ENCODE peak calls at places on chromosomes 11 and 22, in seven cellular contexts. C, O, X, A, T, D and W are unnamed samples.

GRCh38 chr22:39308614-39309363 is 10.6 kb downstream of the RPL3 start:
- DNase-seq in C (no peak), O (no peak), X (no peak), A (no peak), T (peak; percentile 98), D (peak; percentile 90), W (no peak)

GRCh38 chr22:24550028-24550901 is 4.7 kb downstream of the GUCD1 start:
- DNase-seq in C (no peak), O (no peak), X (no peak), A (no peak), T (no peak), D (no peak), W (no peak)

GRCh38 chr22:37491559-37492427 is 5.6 kb upstream of the MFNG start:
- DNase-seq in C (no peak), O (no peak), X (no peak), A (no peak), T (no peak), D (no peak), W (no peak)

GRCh38 chr11:395866-396265 is 1.9 kb downstream of the PKP3 start:
- DNase-seq in C (no peak), O (no peak), X (no peak), A (no peak), T (no peak), D (no peak), W (no peak)

GRCh38 chr22:43185860-43186261 is 1.1 kb downstream of the TTLL12 start:
- DNase-seq in C (peak; percentile 80), O (no peak), X (no peak), A (peak; percentile 63), T (peak; percentile 49), D (peak; percentile 64), W (peak; percentile 50)

GRCh38 chr11:73292481-73292880 is 15.6 kb upstream of the ARHGEF17 start:
- DNase-seq in C (no peak), O (no peak), X (peak; percentile 67), A (no peak), T (no peak), D (peak; percentile 67), W (peak; percentile 47)

GRCh38 chr11:64864473-64865285 is 13.7 kb downstream of the EHD1 start:
- DNase-seq in C (no peak), O (no peak), X (no peak), A (no peak), T (peak; percentile 97), D (peak; percentile 92), W (peak; percentile 81)

GRCh38 chr22:25399649-25400151 is 164.8 kb upstream of the GRK3 start:
- DNase-seq in C (no peak), O (no peak), X (no peak), A (no peak), T (no peak), D (no peak), W (no peak)

GRCh38 chr11:33987975-33988580 is 63.5 kb upstream of the CAPRIN1 start:
- DNase-seq in C (peak; percentile 85), O (peak; percentile 49), X (peak; percentile 91), A (peak; percentile 84), T (peak; percentile 73), D (peak; percentile 83), W (no peak)

GRCh38 chr22:47270463-47271135 is 508.1 kb downstream of the TBC1D22A start:
- DNase-seq in C (no peak), O (no peak), X (no peak), A (no peak), T (no peak), D (no peak), W (no peak)

GRCh38 chr22:20130739-20131592 is 638 bp upstream of the ZDHHC8 start:
- DNase-seq in C (peak; percentile 91), O (no peak), X (peak; percentile 55), A (peak; percentile 76), T (peak; percentile 79), D (peak; percentile 92), W (no peak)

GRCh38 chr22:45934659-45935341 is 42.2 kb downstream of the WNT7B start:
- DNase-seq in C (no peak), O (no peak), X (no peak), A (no peak), T (peak; percentile 88), D (peak; percentile 70), W (no peak)

GRCh38 chr11:57649826-57650738 is at the start of gene YPEL4:
- DNase-seq in C (peak; percentile 74), O (no peak), X (peak; percentile 63), A (peak; percentile 35), T (peak; percentile 87), D (peak; percentile 72), W (no peak)

GRCh38 chr11:63609536-63609935 is 4.7 kb downstream of the PLAAT3 start:
- DNase-seq in C (peak; percentile 57), O (no peak), X (no peak), A (no peak), T (no peak), D (no peak), W (no peak)

GRCh38 chr22:19449422-19449767 is 1.9 kb upstream of the C22orf39 start:
- DNase-seq in C (no peak), O (no peak), X (no peak), A (no peak), T (no peak), D (no peak), W (no peak)

GRCh38 chr22:39110631-39111561 is 13.9 kb downstream of the APOBEC3H start:
- DNase-seq in C (no peak), O (no peak), X (no peak), A (no peak), T (no peak), D (no peak), W (no peak)